ENCODE peak calls at places on chromosomes 16 and 17, in eight cellular contexts. One of them, this sample, is unnamed. For H3K36me3, the result is how much of the 10 kb centered on the place peaks cover.

GRCh38 chr16:3611145-3611977 is at the start of gene SLX4:
- DNase-seq in stomach: peak
- DNase-seq in HCT116: peak
- DNase-seq in tibial artery: peak
- DNase-seq in gastrocnemius medialis: peak
- DNase-seq in cardiac muscle cell: peak
- DNase-seq in breast epithelium: peak
- DNase-seq in naive thymus-derived CD4-positive, alpha-beta T cell: peak
- DNase-seq in this sample: peak

GRCh38 chr17:35295686-35296085 is 52.8 kb downstream of the SLFN5 start:
- DNase-seq in stomach: no peak
- DNase-seq in HCT116: no peak
- DNase-seq in tibial artery: no peak
- DNase-seq in gastrocnemius medialis: no peak
- DNase-seq in cardiac muscle cell: peak
- DNase-seq in breast epithelium: no peak
- DNase-seq in naive thymus-derived CD4-positive, alpha-beta T cell: no peak
- DNase-seq in this sample: no peak

GRCh38 chr17:47604268-47604927 is 45.3 kb upstream of the KPNB1 start:
- DNase-seq in stomach: no peak
- DNase-seq in HCT116: no peak
- DNase-seq in tibial artery: peak
- DNase-seq in gastrocnemius medialis: no peak
- DNase-seq in cardiac muscle cell: peak
- DNase-seq in breast epithelium: no peak
- DNase-seq in naive thymus-derived CD4-positive, alpha-beta T cell: no peak
- DNase-seq in this sample: no peak

GRCh38 chr17:62807812-62808575 is at the start of gene MARCHF10:
- DNase-seq in stomach: peak
- DNase-seq in HCT116: no peak
- DNase-seq in tibial artery: no peak
- DNase-seq in gastrocnemius medialis: no peak
- DNase-seq in cardiac muscle cell: no peak
- DNase-seq in breast epithelium: no peak
- DNase-seq in naive thymus-derived CD4-positive, alpha-beta T cell: peak
- DNase-seq in this sample: no peak

GRCh38 chr17:32590974-32591373 is 104.2 kb downstream of the CDK5R1 start:
- DNase-seq in stomach: no peak
- DNase-seq in HCT116: no peak
- DNase-seq in tibial artery: no peak
- DNase-seq in gastrocnemius medialis: no peak
- DNase-seq in cardiac muscle cell: no peak
- DNase-seq in breast epithelium: no peak
- DNase-seq in naive thymus-derived CD4-positive, alpha-beta T cell: no peak
- DNase-seq in this sample: no peak

GRCh38 chr16:56262148-56262878 is 71.0 kb downstream of the GNAO1 start:
- DNase-seq in stomach: no peak
- DNase-seq in HCT116: no peak
- DNase-seq in tibial artery: no peak
- DNase-seq in gastrocnemius medialis: no peak
- DNase-seq in cardiac muscle cell: no peak
- DNase-seq in breast epithelium: no peak
- DNase-seq in naive thymus-derived CD4-positive, alpha-beta T cell: no peak
- DNase-seq in this sample: peak

GRCh38 chr17:48615963-48616718 is 1.0 kb upstream of the HOXB8 start:
- DNase-seq in stomach: no peak
- DNase-seq in HCT116: no peak
- DNase-seq in tibial artery: no peak
- DNase-seq in gastrocnemius medialis: no peak
- DNase-seq in cardiac muscle cell: no peak
- DNase-seq in breast epithelium: no peak
- DNase-seq in naive thymus-derived CD4-positive, alpha-beta T cell: no peak
- DNase-seq in this sample: no peak

GRCh38 chr17:44928136-44928535 is 12.8 kb upstream of the GFAP start:
- DNase-seq in stomach: no peak
- DNase-seq in HCT116: no peak
- DNase-seq in tibial artery: no peak
- DNase-seq in gastrocnemius medialis: no peak
- DNase-seq in cardiac muscle cell: no peak
- DNase-seq in breast epithelium: no peak
- DNase-seq in naive thymus-derived CD4-positive, alpha-beta T cell: no peak
- DNase-seq in this sample: no peak

GRCh38 chr17:49753959-49754391 is 10.0 kb downstream of the FAM117A start:
- DNase-seq in stomach: no peak
- DNase-seq in HCT116: no peak
- DNase-seq in tibial artery: peak
- DNase-seq in gastrocnemius medialis: no peak
- DNase-seq in cardiac muscle cell: peak
- DNase-seq in breast epithelium: no peak
- DNase-seq in naive thymus-derived CD4-positive, alpha-beta T cell: no peak
- DNase-seq in this sample: no peak

GRCh38 chr16:48035142-48035541 is 120.7 kb downstream of the ABCC12 start:
- DNase-seq in stomach: no peak
- DNase-seq in HCT116: no peak
- DNase-seq in tibial artery: no peak
- DNase-seq in gastrocnemius medialis: no peak
- DNase-seq in cardiac muscle cell: no peak
- DNase-seq in breast epithelium: no peak
- DNase-seq in naive thymus-derived CD4-positive, alpha-beta T cell: no peak
- DNase-seq in this sample: no peak

GRCh38 chr16:82535262-82535661 is 91.5 kb upstream of the CDH13 start:
- DNase-seq in stomach: no peak
- DNase-seq in HCT116: no peak
- DNase-seq in tibial artery: no peak
- DNase-seq in gastrocnemius medialis: no peak
- DNase-seq in cardiac muscle cell: no peak
- DNase-seq in breast epithelium: no peak
- DNase-seq in naive thymus-derived CD4-positive, alpha-beta T cell: no peak
- DNase-seq in this sample: no peak

GRCh38 chr17:17420561-17421269 is 56.1 kb upstream of the MED9 start:
- DNase-seq in stomach: no peak
- DNase-seq in HCT116: no peak
- DNase-seq in tibial artery: peak
- DNase-seq in gastrocnemius medialis: peak
- DNase-seq in cardiac muscle cell: peak
- DNase-seq in breast epithelium: no peak
- DNase-seq in naive thymus-derived CD4-positive, alpha-beta T cell: no peak
- DNase-seq in this sample: no peak

GRCh38 chr16:64240586-64240985 is 881.3 kb downstream of the CDH11 start:
- DNase-seq in stomach: no peak
- DNase-seq in HCT116: no peak
- DNase-seq in tibial artery: no peak
- DNase-seq in gastrocnemius medialis: no peak
- DNase-seq in cardiac muscle cell: no peak
- DNase-seq in breast epithelium: no peak
- DNase-seq in naive thymus-derived CD4-positive, alpha-beta T cell: no peak
- DNase-seq in this sample: no peak

GRCh38 chr16:64238576-64238975 is 883.3 kb downstream of the CDH11 start:
- DNase-seq in stomach: no peak
- DNase-seq in HCT116: no peak
- DNase-seq in tibial artery: no peak
- DNase-seq in gastrocnemius medialis: no peak
- DNase-seq in cardiac muscle cell: no peak
- DNase-seq in breast epithelium: no peak
- DNase-seq in naive thymus-derived CD4-positive, alpha-beta T cell: no peak
- DNase-seq in this sample: no peak

GRCh38 chr16:64242510-64242909 is 879.4 kb downstream of the CDH11 start:
- DNase-seq in stomach: no peak
- DNase-seq in HCT116: no peak
- DNase-seq in tibial artery: no peak
- DNase-seq in gastrocnemius medialis: no peak
- DNase-seq in cardiac muscle cell: no peak
- DNase-seq in breast epithelium: no peak
- DNase-seq in naive thymus-derived CD4-positive, alpha-beta T cell: no peak
- DNase-seq in this sample: no peak
- H3K4me3 ChIP-seq in stomach: no peak
- H3K4me3 ChIP-seq in HCT116: no peak
- H3K4me3 ChIP-seq in tibial artery: no peak
- H3K4me3 ChIP-seq in gastrocnemius medialis: no peak
- H3K4me3 ChIP-seq in cardiac muscle cell: no peak
- H3K4me3 ChIP-seq in breast epithelium: no peak
- H3K4me3 ChIP-seq in naive thymus-derived CD4-positive, alpha-beta T cell: no peak
- H3K4me3 ChIP-seq in this sample: no peak

GRCh38 chr17:5425826-5426225 is 5.8 kb downstream of the RPAIN start:
- DNase-seq in stomach: no peak
- DNase-seq in HCT116: no peak
- DNase-seq in tibial artery: no peak
- DNase-seq in gastrocnemius medialis: no peak
- DNase-seq in cardiac muscle cell: no peak
- DNase-seq in breast epithelium: no peak
- DNase-seq in naive thymus-derived CD4-positive, alpha-beta T cell: no peak
- DNase-seq in this sample: no peak

GRCh38 chr17:5434984-5435383 is 4.0 kb downstream of the C1QBP start:
- DNase-seq in stomach: no peak
- DNase-seq in HCT116: no peak
- DNase-seq in tibial artery: no peak
- DNase-seq in gastrocnemius medialis: no peak
- DNase-seq in cardiac muscle cell: no peak
- DNase-seq in breast epithelium: no peak
- DNase-seq in naive thymus-derived CD4-positive, alpha-beta T cell: no peak
- DNase-seq in this sample: no peak

GRCh38 chr17:5424909-5425308 is 4.9 kb downstream of the RPAIN start:
- DNase-seq in stomach: no peak
- DNase-seq in HCT116: no peak
- DNase-seq in tibial artery: no peak
- DNase-seq in gastrocnemius medialis: no peak
- DNase-seq in cardiac muscle cell: no peak
- DNase-seq in breast epithelium: no peak
- DNase-seq in naive thymus-derived CD4-positive, alpha-beta T cell: no peak
- DNase-seq in this sample: no peak

GRCh38 chr17:5431929-5432556 is 6.9 kb downstream of the C1QBP start:
- DNase-seq in stomach: no peak
- DNase-seq in HCT116: no peak
- DNase-seq in tibial artery: no peak
- DNase-seq in gastrocnemius medialis: no peak
- DNase-seq in cardiac muscle cell: no peak
- DNase-seq in breast epithelium: no peak
- DNase-seq in naive thymus-derived CD4-positive, alpha-beta T cell: no peak
- DNase-seq in this sample: no peak

DNA sequence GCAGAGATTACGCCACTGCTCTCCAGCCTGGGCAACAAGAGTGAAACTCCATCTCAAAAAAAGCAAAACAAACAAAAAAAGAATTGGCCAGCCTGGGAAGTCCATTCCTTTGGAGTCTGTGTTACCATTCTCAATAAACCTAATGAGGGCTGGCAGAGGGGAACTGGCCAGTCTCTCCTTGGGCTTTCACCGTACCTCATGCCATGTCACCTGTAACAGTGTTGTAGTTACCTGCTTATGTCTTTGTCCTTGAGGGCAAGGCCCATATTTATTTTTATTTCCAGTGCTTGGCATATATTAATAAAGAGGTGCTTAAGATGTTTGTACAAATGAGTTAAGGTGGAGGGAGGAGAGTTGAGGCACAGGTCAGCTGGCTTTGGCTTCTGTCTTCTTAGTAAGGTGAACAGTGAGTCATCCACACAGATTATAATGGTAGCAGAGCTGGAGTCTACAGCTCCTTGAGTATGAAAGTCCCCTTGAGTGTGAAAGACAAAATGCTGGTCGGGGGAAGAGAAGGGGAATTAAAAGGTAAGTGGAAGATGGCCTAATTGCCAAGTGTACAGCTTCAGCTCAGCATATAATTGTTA is 8.4 kb downstream of the C1QBP start:
- DNase-seq in stomach: no peak
- DNase-seq in HCT116: no peak
- DNase-seq in tibial artery: no peak
- DNase-seq in gastrocnemius medialis: no peak
- DNase-seq in cardiac muscle cell: no peak
- DNase-seq in breast epithelium: no peak
- DNase-seq in naive thymus-derived CD4-positive, alpha-beta T cell: no peak
- DNase-seq in this sample: no peak
- H3K36me3 ChIP-seq in stomach: half or more
- H3K36me3 ChIP-seq in HCT116: half or more
- H3K36me3 ChIP-seq in tibial artery: half or more
- H3K36me3 ChIP-seq in gastrocnemius medialis: half or more
- H3K36me3 ChIP-seq in cardiac muscle cell: half or more
- H3K36me3 ChIP-seq in breast epithelium: under half
- H3K36me3 ChIP-seq in naive thymus-derived CD4-positive, alpha-beta T cell: under half
- H3K36me3 ChIP-seq in this sample: half or more

GRCh38 chr16:46973457-46974324 is at the start of gene DNAJA2:
- DNase-seq in stomach: peak
- DNase-seq in HCT116: peak
- DNase-seq in tibial artery: peak
- DNase-seq in gastrocnemius medialis: peak
- DNase-seq in cardiac muscle cell: peak
- DNase-seq in breast epithelium: peak
- DNase-seq in naive thymus-derived CD4-positive, alpha-beta T cell: peak
- DNase-seq in this sample: peak

GRCh38 chr16:46975908-46976470 is 2.5 kb upstream of the DNAJA2 start:
- DNase-seq in stomach: no peak
- DNase-seq in HCT116: no peak
- DNase-seq in tibial artery: no peak
- DNase-seq in gastrocnemius medialis: no peak
- DNase-seq in cardiac muscle cell: no peak
- DNase-seq in breast epithelium: no peak
- DNase-seq in naive thymus-derived CD4-positive, alpha-beta T cell: no peak
- DNase-seq in this sample: no peak

GRCh38 chr16:46974352-46974751 is 878 bp upstream of the DNAJA2 start:
- DNase-seq in stomach: no peak
- DNase-seq in HCT116: no peak
- DNase-seq in tibial artery: no peak
- DNase-seq in gastrocnemius medialis: no peak
- DNase-seq in cardiac muscle cell: peak
- DNase-seq in breast epithelium: no peak
- DNase-seq in naive thymus-derived CD4-positive, alpha-beta T cell: peak
- DNase-seq in this sample: peak

GRCh38 chr16:46975165-46975564 is 1.7 kb upstream of the DNAJA2 start:
- DNase-seq in stomach: no peak
- DNase-seq in HCT116: no peak
- DNase-seq in tibial artery: no peak
- DNase-seq in gastrocnemius medialis: no peak
- DNase-seq in cardiac muscle cell: no peak
- DNase-seq in breast epithelium: no peak
- DNase-seq in naive thymus-derived CD4-positive, alpha-beta T cell: no peak
- DNase-seq in this sample: no peak

GRCh38 chr16:46976550-46976949 is 3.1 kb upstream of the DNAJA2 start:
- DNase-seq in stomach: peak
- DNase-seq in HCT116: no peak
- DNase-seq in tibial artery: no peak
- DNase-seq in gastrocnemius medialis: no peak
- DNase-seq in cardiac muscle cell: no peak
- DNase-seq in breast epithelium: no peak
- DNase-seq in naive thymus-derived CD4-positive, alpha-beta T cell: no peak
- DNase-seq in this sample: no peak
- H3K27ac ChIP-seq in stomach: no peak
- H3K27ac ChIP-seq in HCT116: no peak
- H3K27ac ChIP-seq in tibial artery: no peak
- H3K27ac ChIP-seq in gastrocnemius medialis: no peak
- H3K27ac ChIP-seq in cardiac muscle cell: no peak
- H3K27ac ChIP-seq in breast epithelium: no peak
- H3K27ac ChIP-seq in naive thymus-derived CD4-positive, alpha-beta T cell: no peak
- H3K27ac ChIP-seq in this sample: peak

DNA sequence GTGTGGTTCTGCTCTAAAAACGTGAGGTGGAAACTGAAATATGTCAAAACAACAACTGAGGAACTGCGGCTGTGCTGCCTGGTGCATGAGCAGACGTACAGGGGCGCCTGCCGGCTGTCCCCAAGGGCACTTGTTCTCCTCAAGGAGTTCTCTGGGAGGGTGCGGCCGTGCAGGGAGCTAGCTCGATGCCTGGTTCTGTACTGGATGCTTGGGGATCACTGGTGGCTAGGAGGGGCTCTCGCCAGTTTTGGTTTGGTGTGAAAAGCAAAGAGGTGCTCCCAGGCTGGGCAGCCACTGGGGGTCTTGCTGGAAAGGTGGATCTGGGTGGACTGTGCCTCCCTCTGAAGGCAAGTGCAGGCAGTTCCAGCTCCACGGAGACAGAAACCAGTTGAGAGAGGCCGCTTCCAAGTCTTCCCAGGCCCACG is 41.9 kb upstream of the ATP2A3 start:
- DNase-seq in stomach: no peak
- DNase-seq in HCT116: no peak
- DNase-seq in tibial artery: no peak
- DNase-seq in gastrocnemius medialis: no peak
- DNase-seq in cardiac muscle cell: no peak
- DNase-seq in breast epithelium: no peak
- DNase-seq in naive thymus-derived CD4-positive, alpha-beta T cell: no peak
- DNase-seq in this sample: no peak
- H3K4me3 ChIP-seq in stomach: no peak
- H3K4me3 ChIP-seq in HCT116: no peak
- H3K4me3 ChIP-seq in tibial artery: no peak
- H3K4me3 ChIP-seq in gastrocnemius medialis: no peak
- H3K4me3 ChIP-seq in cardiac muscle cell: no peak
- H3K4me3 ChIP-seq in breast epithelium: no peak
- H3K4me3 ChIP-seq in naive thymus-derived CD4-positive, alpha-beta T cell: no peak
- H3K4me3 ChIP-seq in this sample: no peak